ENCODE peak calls at places on chromosomes 12 and 14, in ten cellular contexts. G is HFFc6; P is activated CD4-positive, alpha-beta T cell treated with anti-CD3 and anti-CD28 coated beads for 4 hours; F is iris pigment epithelial cell; C is cardiac muscle cell; N is EH; R is fibroblast of the aortic adventitia; B is PC-3; M is Peyer's patch; A is neural crest cell. J is an unnamed sample.

GRCh38 chr12:108757842-108758241 is 26.5 kb upstream of the CORO1C start:
- DNase-seq in G (no peak), P (no peak), F (no peak), C (no peak), N (no peak), R (no peak), B (no peak), M (no peak), A (no peak), J (no peak)

GRCh38 chr12:1184402-1184801 is 193.4 kb downstream of the ERC1 start:
- DNase-seq in G (peak; percentile 8), P (no peak), F (peak; percentile 40), C (no peak), N (peak; percentile 73), R (peak; percentile 13), B (peak; percentile 36), M (no peak), A (no peak), J (no peak)

GRCh38 chr12:19248929-19249602 is 119.5 kb downstream of the PLEKHA5 start:
- DNase-seq in G (peak; percentile 24), P (no peak), F (peak; percentile 75), C (no peak), N (peak; percentile 50), R (peak; percentile 73), B (no peak), M (no peak), A (no peak), J (no peak)

GRCh38 chr14:90253826-90254225 is 2.5 kb upstream of the PSMC1 start:
- DNase-seq in G (no peak), P (no peak), F (no peak), C (no peak), N (no peak), R (no peak), B (peak; percentile 28), M (no peak), A (no peak), J (no peak)

GRCh38 chr12:45585522-45586230 is 143.8 kb upstream of the ARID2 start:
- DNase-seq in G (no peak), P (no peak), F (no peak), C (no peak), N (no peak), R (no peak), B (no peak), M (no peak), A (no peak), J (no peak)

GRCh38 chr14:69713127-69713800 is 53.7 kb upstream of the SRSF5 start:
- DNase-seq in G (no peak), P (no peak), F (no peak), C (peak; percentile 45), N (no peak), R (no peak), B (no peak), M (no peak), A (no peak), J (no peak)

GRCh38 chr12:6957741-6958608 is 6.8 kb downstream of the PTPN6 start:
- DNase-seq in G (no peak), P (peak; percentile 32), F (no peak), C (no peak), N (no peak), R (no peak), B (no peak), M (no peak), A (no peak), J (no peak)

GRCh38 chr12:63064080-63064479 is 86.9 kb downstream of the AVPR1A start:
- DNase-seq in G (peak; percentile 77), P (no peak), F (peak; percentile 73), C (no peak), N (peak; percentile 88), R (peak; percentile 38), B (peak; percentile 61), M (no peak), A (no peak), J (no peak)

GRCh38 chr14:26872930-26873470 is 275.2 kb upstream of the NOVA1 start:
- DNase-seq in G (no peak), P (no peak), F (no peak), C (no peak), N (no peak), R (no peak), B (no peak), M (no peak), A (no peak), J (no peak)

GRCh38 chr12:75170786-75171185 is 38.9 kb downstream of the KCNC2 start:
- DNase-seq in G (no peak), P (no peak), F (no peak), C (no peak), N (no peak), R (no peak), B (no peak), M (no peak), A (no peak), J (no peak)

GRCh38 chr12:75481774-75482173 is 1.2 kb downstream of the GLIPR1 start:
- DNase-seq in G (no peak), P (no peak), F (peak; percentile 80), C (no peak), N (peak; percentile 52), R (peak; percentile 78), B (no peak), M (no peak), A (no peak), J (no peak)

GRCh38 chr14:80059041-80059440 is 152.3 kb downstream of the DIO2 start:
- DNase-seq in G (no peak), P (no peak), F (peak; percentile 51), C (no peak), N (peak; percentile 60), R (peak; percentile 4), B (peak; percentile 84), M (no peak), A (no peak), J (no peak)

GRCh38 chr12:130351331-130351730 is 13.6 kb downstream of the PIWIL1 start:
- DNase-seq in G (no peak), P (no peak), F (no peak), C (no peak), N (no peak), R (no peak), B (no peak), M (no peak), A (no peak), J (no peak)

GRCh38 chr14:58731465-58732330 is 93.9 kb downstream of the DACT1 start:
- DNase-seq in G (peak; percentile 99), P (no peak), F (peak; percentile 98), C (no peak), N (peak; percentile 100), R (peak; percentile 100), B (peak; percentile 100), M (no peak), A (no peak), J (no peak)